ENCODE peak calls at places on chromosomes 12 and 14, in four cellular contexts. One of them, this sample, is unnamed.

GRCh38 chr12:125311050-125311449 is 245.8 kb downstream of the AACS start:
- DNase-seq in neuronal stem cell: no peak
- DNase-seq in mesendoderm: no peak
- DNase-seq in IMR-90: no peak
- DNase-seq in this sample: no peak

GRCh38 chr12:16526693-16527092 is 79.3 kb downstream of the LMO3 start:
- DNase-seq in neuronal stem cell: no peak
- DNase-seq in mesendoderm: peak; percentile 19
- DNase-seq in IMR-90: peak; percentile 92
- DNase-seq in this sample: no peak

GRCh38 chr12:48165089-48166031 is 8.0 kb upstream of the ASB8 start:
- DNase-seq in neuronal stem cell: peak; percentile 62
- DNase-seq in mesendoderm: peak; percentile 71
- DNase-seq in IMR-90: peak; percentile 68
- DNase-seq in this sample: no peak

GRCh38 chr12:116880817-116881324 is 370 bp downstream of the HRK start:
- DNase-seq in neuronal stem cell: peak; percentile 50
- DNase-seq in mesendoderm: peak; percentile 79
- DNase-seq in IMR-90: peak; percentile 45
- DNase-seq in this sample: peak; percentile 38

GRCh38 chr12:92055877-92056276 is 89.8 kb downstream of the BTG1 start:
- DNase-seq in neuronal stem cell: no peak
- DNase-seq in mesendoderm: no peak
- DNase-seq in IMR-90: no peak
- DNase-seq in this sample: no peak

GRCh38 chr14:73170686-73171085 is 34.4 kb downstream of the PSEN1 start:
- DNase-seq in neuronal stem cell: no peak
- DNase-seq in mesendoderm: no peak
- DNase-seq in IMR-90: no peak
- DNase-seq in this sample: peak; percentile 10

GRCh38 chr12:62827855-62828254 is 107.1 kb downstream of the PPM1H start:
- DNase-seq in neuronal stem cell: no peak
- DNase-seq in mesendoderm: no peak
- DNase-seq in IMR-90: no peak
- DNase-seq in this sample: no peak

GRCh38 chr12:6351622-6352021 is 9.7 kb upstream of the TNFRSF1A start:
- DNase-seq in neuronal stem cell: no peak
- DNase-seq in mesendoderm: no peak
- DNase-seq in IMR-90: no peak
- DNase-seq in this sample: no peak

GRCh38 chr14:102171173-102172020 is 31.7 kb downstream of the WDR20 start:
- DNase-seq in neuronal stem cell: no peak
- DNase-seq in mesendoderm: no peak
- DNase-seq in IMR-90: peak; percentile 25
- DNase-seq in this sample: no peak

GRCh38 chr12:105823810-105824209 is 314.9 kb downstream of the NUAK1 start:
- DNase-seq in neuronal stem cell: no peak
- DNase-seq in mesendoderm: no peak
- DNase-seq in IMR-90: no peak
- DNase-seq in this sample: no peak

GRCh38 chr12:127153996-127154395 is 1113.0 kb upstream of the TMEM132C start:
- DNase-seq in neuronal stem cell: no peak
- DNase-seq in mesendoderm: no peak
- DNase-seq in IMR-90: no peak
- DNase-seq in this sample: no peak

GRCh38 chr14:62691613-62692489 is 353.4 kb downstream of the KCNH5 start:
- DNase-seq in neuronal stem cell: no peak
- DNase-seq in mesendoderm: peak; percentile 22
- DNase-seq in IMR-90: peak; percentile 97
- DNase-seq in this sample: no peak

GRCh38 chr12:49358548-49359141 is 8.6 kb upstream of the SPATS2 start:
- DNase-seq in neuronal stem cell: peak; percentile 79
- DNase-seq in mesendoderm: peak; percentile 88
- DNase-seq in IMR-90: peak; percentile 65
- DNase-seq in this sample: peak; percentile 67

GRCh38 chr12:78155546-78155945 is 324.9 kb downstream of the NAV3 start:
- DNase-seq in neuronal stem cell: no peak
- DNase-seq in mesendoderm: no peak
- DNase-seq in IMR-90: peak; percentile 7
- DNase-seq in this sample: no peak

GRCh38 chr12:32533971-32534590 is 134.7 kb downstream of the FGD4 start:
- DNase-seq in neuronal stem cell: no peak
- DNase-seq in mesendoderm: peak; percentile 76
- DNase-seq in IMR-90: peak; percentile 98
- DNase-seq in this sample: no peak

GRCh38 chr12:3313066-3313465 is 177.9 kb upstream of the PRMT8 start:
- DNase-seq in neuronal stem cell: no peak
- DNase-seq in mesendoderm: no peak
- DNase-seq in IMR-90: peak; percentile 88
- DNase-seq in this sample: no peak

GRCh38 chr12:110995615-110996014 is 75.2 kb upstream of the MYL2 start:
- DNase-seq in neuronal stem cell: no peak
- DNase-seq in mesendoderm: no peak
- DNase-seq in IMR-90: no peak
- DNase-seq in this sample: no peak

GRCh38 chr14:39426605-39427004 is 5.6 kb downstream of the FBXO33 start:
- DNase-seq in neuronal stem cell: no peak
- DNase-seq in mesendoderm: peak; percentile 50
- DNase-seq in IMR-90: peak; percentile 59
- DNase-seq in this sample: no peak

GRCh38 chr12:120534703-120535655 is 823 bp downstream of the RNF10 start:
- DNase-seq in neuronal stem cell: peak; percentile 52
- DNase-seq in mesendoderm: peak; percentile 79
- DNase-seq in IMR-90: peak; percentile 92
- DNase-seq in this sample: peak; percentile 78

GRCh38 chr12:109173443-109174240 is 57.3 kb downstream of the ACACB start:
- DNase-seq in neuronal stem cell: no peak
- DNase-seq in mesendoderm: no peak
- DNase-seq in IMR-90: no peak
- DNase-seq in this sample: no peak

GRCh38 chr14:54489318-54489683 is 521 bp upstream of the GMFB start:
- DNase-seq in neuronal stem cell: no peak
- DNase-seq in mesendoderm: no peak
- DNase-seq in IMR-90: no peak
- DNase-seq in this sample: no peak

GRCh38 chr12:16225692-16226091 is 51.8 kb downstream of the SLC15A5 start:
- DNase-seq in neuronal stem cell: no peak
- DNase-seq in mesendoderm: peak; percentile 1
- DNase-seq in IMR-90: no peak
- DNase-seq in this sample: no peak

GRCh38 chr12:16605666-16606116 is 271 bp downstream of the LMO3 start:
- DNase-seq in neuronal stem cell: no peak
- DNase-seq in mesendoderm: peak; percentile 14
- DNase-seq in IMR-90: peak; percentile 12
- DNase-seq in this sample: no peak

GRCh38 chr12:28507867-28508266 is 317.6 kb downstream of the CCDC91 start:
- DNase-seq in neuronal stem cell: no peak
- DNase-seq in mesendoderm: no peak
- DNase-seq in IMR-90: no peak
- DNase-seq in this sample: no peak

GRCh38 chr12:27626239-27626638 is 70.0 kb upstream of the REP15 start:
- DNase-seq in neuronal stem cell: no peak
- DNase-seq in mesendoderm: peak; percentile 23
- DNase-seq in IMR-90: no peak
- DNase-seq in this sample: no peak

GRCh38 chr14:44374906-44375305 is 132.2 kb downstream of the FSCB start:
- DNase-seq in neuronal stem cell: no peak
- DNase-seq in mesendoderm: no peak
- DNase-seq in IMR-90: no peak
- DNase-seq in this sample: no peak

GRCh38 chr14:28707814-28708213 is 58.8 kb upstream of the FOXG1 start:
- DNase-seq in neuronal stem cell: no peak
- DNase-seq in mesendoderm: no peak
- DNase-seq in IMR-90: no peak
- DNase-seq in this sample: no peak

GRCh38 chr14:94695231-94695630 is 74.7 kb downstream of the GSC start:
- DNase-seq in neuronal stem cell: no peak
- DNase-seq in mesendoderm: no peak
- DNase-seq in IMR-90: no peak
- DNase-seq in this sample: no peak

GRCh38 chr14:22466520-22466919 is 122.5 kb downstream of the DAD1 start:
- DNase-seq in neuronal stem cell: no peak
- DNase-seq in mesendoderm: no peak
- DNase-seq in IMR-90: peak; percentile 47
- DNase-seq in this sample: no peak

GRCh38 chr14:99627510-99628381 is 17.2 kb upstream of the HHIPL1 start:
- DNase-seq in neuronal stem cell: no peak
- DNase-seq in mesendoderm: no peak
- DNase-seq in IMR-90: no peak
- DNase-seq in this sample: no peak

GRCh38 chr14:83425138-83425537 is 1891.5 kb upstream of the SEL1L start:
- DNase-seq in neuronal stem cell: no peak
- DNase-seq in mesendoderm: peak; percentile 13
- DNase-seq in IMR-90: peak; percentile 42
- DNase-seq in this sample: no peak

GRCh38 chr12:113154351-113154973 is 4.9 kb downstream of the CFAP73 start:
- DNase-seq in neuronal stem cell: no peak
- DNase-seq in mesendoderm: peak; percentile 70
- DNase-seq in IMR-90: peak; percentile 28
- DNase-seq in this sample: peak; percentile 85

GRCh38 chr12:67917811-67918210 is 71.4 kb upstream of the IFNG-AS1 start:
- DNase-seq in neuronal stem cell: no peak
- DNase-seq in mesendoderm: no peak
- DNase-seq in IMR-90: no peak
- DNase-seq in this sample: no peak

GRCh38 chr12:122789637-122790036 is 15.3 kb downstream of the CCDC62 start:
- DNase-seq in neuronal stem cell: no peak
- DNase-seq in mesendoderm: no peak
- DNase-seq in IMR-90: no peak
- DNase-seq in this sample: no peak

GRCh38 chr12:3743803-3744202 is 9.1 kb downstream of the CRACR2A start:
- DNase-seq in neuronal stem cell: no peak
- DNase-seq in mesendoderm: no peak
- DNase-seq in IMR-90: no peak
- DNase-seq in this sample: no peak

GRCh38 chr12:118376089-118377004 is at the start of gene SUDS3:
- DNase-seq in neuronal stem cell: peak; percentile 90
- DNase-seq in mesendoderm: peak; percentile 86
- DNase-seq in IMR-90: peak; percentile 66
- DNase-seq in this sample: peak; percentile 99

GRCh38 chr12:56565510-56566101 is 44.0 kb downstream of the RBMS2 start:
- DNase-seq in neuronal stem cell: no peak
- DNase-seq in mesendoderm: peak; percentile 59
- DNase-seq in IMR-90: peak; percentile 77
- DNase-seq in this sample: no peak

GRCh38 chr12:98893126-98893525 is 248.0 kb downstream of the APAF1 start:
- DNase-seq in neuronal stem cell: no peak
- DNase-seq in mesendoderm: peak; percentile 3
- DNase-seq in IMR-90: no peak
- DNase-seq in this sample: no peak

DNA sequence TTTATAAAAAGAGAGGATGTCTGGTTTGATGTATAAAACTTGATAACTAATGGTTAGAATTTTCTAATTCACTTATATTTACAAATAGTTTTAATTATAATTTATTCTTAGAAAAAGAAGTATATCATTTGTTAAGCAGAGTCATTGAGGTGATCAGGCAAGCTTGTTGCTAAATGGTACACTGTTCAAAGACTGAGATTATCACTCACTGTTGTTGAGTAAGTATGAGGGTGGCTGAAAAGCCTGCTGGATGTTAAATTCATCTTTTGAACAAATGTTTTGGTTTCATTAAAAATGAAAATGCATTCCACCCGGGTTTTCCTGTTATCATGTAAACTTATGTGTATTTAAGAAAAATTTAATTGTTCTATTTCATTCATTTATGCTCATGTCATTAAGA is 451.8 kb downstream of the ADAMTS20 start:
- DNase-seq in neuronal stem cell: no peak
- DNase-seq in mesendoderm: no peak
- DNase-seq in IMR-90: no peak
- DNase-seq in this sample: no peak
- H2BK120ac ChIP-seq in neuronal stem cell: no peak overlapping the region
- H2BK120ac ChIP-seq in mesendoderm: no peak overlapping the region
- H2BK120ac ChIP-seq in IMR-90: no peak overlapping the region
- H2BK120ac ChIP-seq in this sample: no peak overlapping the region

DNA sequence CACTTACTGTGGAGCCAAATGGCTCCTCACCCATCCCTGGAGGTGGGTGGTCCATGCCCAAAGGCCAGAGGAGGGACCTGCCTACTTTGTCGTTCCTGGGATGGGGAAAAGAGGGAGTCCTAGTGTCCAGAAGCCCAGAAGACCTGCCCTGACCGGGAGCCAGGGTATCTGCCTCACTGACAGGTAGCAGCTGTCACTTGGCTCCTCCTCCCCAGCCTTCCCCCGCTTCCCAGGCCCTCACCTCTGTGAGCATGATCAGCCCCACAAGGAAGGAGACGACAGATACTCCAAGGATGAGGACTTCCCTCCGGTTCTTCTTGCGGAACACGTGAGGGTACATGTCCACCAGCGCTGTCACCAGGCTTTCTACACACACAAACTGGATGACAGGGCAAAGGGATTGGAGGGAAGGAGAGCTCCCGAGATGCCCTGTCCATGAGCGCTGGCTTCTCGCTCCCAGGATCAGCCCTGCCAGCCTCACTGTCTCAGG is 9.8 kb upstream of the SLC6A12 start:
- DNase-seq in neuronal stem cell: no peak
- DNase-seq in mesendoderm: no peak
- DNase-seq in IMR-90: no peak
- DNase-seq in this sample: no peak
- H2BK120ac ChIP-seq in neuronal stem cell: no peak overlapping the region
- H2BK120ac ChIP-seq in mesendoderm: no peak overlapping the region
- H2BK120ac ChIP-seq in IMR-90: no peak overlapping the region
- H2BK120ac ChIP-seq in this sample: no peak overlapping the region

GRCh38 chr12:89352492-89353187 is at the start of gene DUSP6:
- DNase-seq in neuronal stem cell: peak; percentile 98
- DNase-seq in mesendoderm: peak; percentile 100
- DNase-seq in IMR-90: peak; percentile 99
- DNase-seq in this sample: peak; percentile 93
- H2BK120ac ChIP-seq in neuronal stem cell: peak within 1 kb of the TSS; percentile 90
- H2BK120ac ChIP-seq in mesendoderm: peak within 1 kb of the TSS; percentile 89
- H2BK120ac ChIP-seq in IMR-90: peak within 1 kb of the TSS; percentile 97
- H2BK120ac ChIP-seq in this sample: peak within 1 kb of the TSS; percentile 56

DNA sequence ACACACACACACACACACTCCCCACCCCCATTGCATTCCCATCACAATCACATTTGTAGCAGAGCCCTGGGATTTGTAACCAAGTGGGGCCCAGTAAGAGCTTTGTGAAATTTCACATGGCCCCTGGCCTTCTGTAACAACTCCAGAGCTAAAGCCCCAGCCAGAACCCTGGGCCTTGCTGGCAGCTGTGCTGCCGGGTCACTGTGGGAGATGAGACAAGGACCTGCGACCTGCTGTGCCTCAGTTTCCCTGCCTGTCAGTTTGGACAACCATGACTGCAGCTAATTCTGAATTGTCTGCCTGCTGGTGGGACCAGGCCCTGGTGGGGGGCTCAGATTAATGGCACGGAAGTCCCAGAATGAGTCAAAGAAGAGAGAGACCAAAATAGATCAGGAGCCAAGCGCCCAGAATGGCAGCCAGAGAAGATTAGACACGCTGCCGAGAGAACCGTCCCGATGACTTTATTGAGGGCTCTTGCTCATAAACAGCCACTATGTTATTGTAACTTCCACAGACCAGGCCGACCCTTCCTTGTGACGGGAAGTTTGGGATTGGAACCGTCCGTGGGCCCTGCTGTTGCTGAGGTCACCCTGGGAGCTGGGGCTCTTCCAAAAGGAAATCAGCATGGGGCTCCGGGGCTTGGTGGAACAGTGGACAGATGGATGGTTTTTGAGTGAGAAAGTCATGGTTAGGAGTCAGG is 123.1 kb downstream of the ZFP36L1 start:
- DNase-seq in neuronal stem cell: no peak
- DNase-seq in mesendoderm: no peak
- DNase-seq in IMR-90: no peak
- DNase-seq in this sample: no peak
- H2BK120ac ChIP-seq in neuronal stem cell: no peak overlapping the region
- H2BK120ac ChIP-seq in mesendoderm: no peak overlapping the region
- H2BK120ac ChIP-seq in IMR-90: peak overlapping the region; percentile 8
- H2BK120ac ChIP-seq in this sample: no peak overlapping the region